ENCODE peak calls at places on chromosomes 13 and 19, in nine cellular contexts. M, B, T, D, V, A, L, O and S are unnamed samples.
A peak's percentile ranks its signal among the peaks of the same experiment; 100 is the strongest.

GRCh38 chr19:7670150-7670784 is 1.4 kb downstream of the RETN start:
- DNase-seq in M (no peak), V (no peak), L (no peak), A (no peak), D (no peak), B (no peak), T (no peak), O (peak; percentile 77), S (no peak)

GRCh38 chr19:45613926-45614725 is 12.1 kb upstream of the GPR4 start:
- DNase-seq in B (no peak), T (peak; percentile 87), M (no peak), L (peak; percentile 74), V (no peak), A (peak; percentile 92), O (no peak), D (no peak), S (peak; percentile 93)

GRCh38 chr13:109628251-109628699 is 158.1 kb downstream of the IRS2 start:
- DNase-seq in B (no peak), L (peak; percentile 50), A (peak; percentile 25), D (no peak), O (no peak), T (peak; percentile 3), V (no peak), M (no peak), S (peak; percentile 62)

GRCh38 chr13:83515267-83515666 is 367.0 kb downstream of the SLITRK1 start:
- DNase-seq in M (no peak), V (no peak), B (no peak), A (no peak), L (peak; percentile 26), D (no peak), O (no peak), T (peak; percentile 17), S (peak; percentile 68)

GRCh38 chr13:99339736-99340392 is 32.7 kb upstream of the GPR183 start:
- DNase-seq in A (no peak), D (no peak), L (no peak), V (no peak), O (no peak), T (peak; percentile 43), B (no peak), M (no peak), S (peak; percentile 21)

GRCh38 chr19:12880551-12881171 is 588 bp downstream of the DNASE2 start:
- DNase-seq in L (no peak), O (no peak), T (peak; percentile 37), A (no peak), B (peak; percentile 44), V (peak; percentile 82), M (no peak), D (no peak), S (no peak)

GRCh38 chr19:38729653-38730469 is 14.4 kb downstream of the CAPN12 start:
- DNase-seq in L (no peak), B (peak; percentile 71), D (no peak), A (no peak), M (peak; percentile 68), O (no peak), V (peak; percentile 92), T (peak; percentile 44), S (peak; percentile 51)

GRCh38 chr13:60572003-60572792 is 175.2 kb downstream of the TDRD3 start:
- DNase-seq in O (no peak), M (no peak), L (peak; percentile 5), D (no peak), A (peak; percentile 61), V (no peak), T (peak; percentile 63), B (no peak), S (peak; percentile 92)